ENCODE peak calls at places on chromosomes 11 and 22, in eight cellular contexts. E is CD4-positive, CD25-positive, alpha-beta regulatory T cell; N is tibial artery; Y is naive thymus-derived CD4-positive, alpha-beta T cell; B is sigmoid colon; K is keratinocyte; I is NT2/D1; S is fibroblast of lung. T is an unnamed sample.

GRCh38 chr22:30424471-30425326 is 869 bp upstream of the MTFP1 start:
- DNase-seq in E (no peak), N (no peak), Y (no peak), B (no peak), K (no peak), I (no peak), S (no peak), T (no peak)

GRCh38 chr11:76653674-76654309 is 16.8 kb downstream of the LRRC32 start:
- DNase-seq in E (no peak), N (peak; percentile 89), Y (no peak), B (peak; percentile 84), K (no peak), I (no peak), S (peak; percentile 71), T (no peak)

GRCh38 chr11:105181100-105181499 is 41.5 kb upstream of the CARD18 start:
- DNase-seq in E (no peak), N (no peak), Y (no peak), B (no peak), K (no peak), I (no peak), S (peak; percentile 78), T (no peak)

GRCh38 chr11:75029836-75030631 is 41.3 kb downstream of the NEU3 start:
- DNase-seq in E (no peak), N (no peak), Y (no peak), B (no peak), K (no peak), I (no peak), S (no peak), T (no peak)

GRCh38 chr22:41822289-41823057 is 10.4 kb upstream of the SREBF2 start:
- DNase-seq in E (peak; percentile 32), N (no peak), Y (peak; percentile 56), B (no peak), K (peak; percentile 75), I (no peak), S (peak; percentile 81), T (no peak)

GRCh38 chr22:28155808-28156207 is 236.8 kb upstream of the PITPNB start:
- DNase-seq in E (no peak), N (no peak), Y (no peak), B (no peak), K (no peak), I (no peak), S (no peak), T (no peak)

GRCh38 chr11:31995525-31996123 is 95.2 kb upstream of the RCN1 start:
- DNase-seq in E (no peak), N (no peak), Y (peak; percentile 2), B (no peak), K (no peak), I (no peak), S (peak; percentile 4), T (no peak)

GRCh38 chr11:78417175-78417887 is at the start of gene GAB2:
- DNase-seq in E (peak; percentile 22), N (peak; percentile 75), Y (peak; percentile 33), B (no peak), K (no peak), I (no peak), S (no peak), T (no peak)

GRCh38 chr11:130908770-130909625 is 7.3 kb downstream of the SNX19 start:
- DNase-seq in E (no peak), N (no peak), Y (no peak), B (no peak), K (no peak), I (no peak), S (peak; percentile 92), T (no peak)

GRCh38 chr11:112128483-112129121 is 35.3 kb downstream of the IL18 start:
- DNase-seq in E (no peak), N (no peak), Y (no peak), B (peak; percentile 68), K (peak; percentile 38), I (no peak), S (peak; percentile 80), T (peak; percentile 42)

GRCh38 chr11:64356498-64357411 is 2.2 kb upstream of the RPS6KA4 start:
- DNase-seq in E (no peak), N (no peak), Y (no peak), B (no peak), K (no peak), I (peak; percentile 81), S (peak; percentile 22), T (peak; percentile 76)

GRCh38 chr11:68074584-68075352 is 35.9 kb downstream of the TCIRG1 start:
- DNase-seq in E (no peak), N (no peak), Y (no peak), B (no peak), K (no peak), I (no peak), S (no peak), T (no peak)

GRCh38 chr11:115311949-115312348 is 192.3 kb downstream of the CADM1 start:
- DNase-seq in E (no peak), N (no peak), Y (no peak), B (no peak), K (no peak), I (no peak), S (no peak), T (no peak)

GRCh38 chr22:46149493-46149997 is 781 bp upstream of the PPARA start:
- DNase-seq in E (peak; percentile 53), N (peak; percentile 89), Y (peak; percentile 45), B (peak; percentile 84), K (no peak), I (no peak), S (no peak), T (peak; percentile 47)

GRCh38 chr22:32531955-32532818 is 57.6 kb downstream of the FBXO7 start:
- DNase-seq in E (no peak), N (peak; percentile 89), Y (no peak), B (peak; percentile 94), K (peak; percentile 35), I (no peak), S (peak; percentile 95), T (peak; percentile 90)

GRCh38 chr22:43230983-43231723 is 44.2 kb upstream of the TTLL12 start:
- DNase-seq in E (peak; percentile 38), N (no peak), Y (peak; percentile 59), B (no peak), K (peak; percentile 9), I (peak; percentile 55), S (peak; percentile 9), T (peak; percentile 84)

GRCh38 chr11:36177837-36178236 is 111.4 kb downstream of the COMMD9 start:
- DNase-seq in E (no peak), N (no peak), Y (no peak), B (no peak), K (no peak), I (no peak), S (peak; percentile 49), T (no peak)

GRCh38 chr11:28476053-28476452 is 367.9 kb downstream of the METTL15 start:
- DNase-seq in E (no peak), N (no peak), Y (no peak), B (no peak), K (no peak), I (no peak), S (no peak), T (no peak)

GRCh38 chr11:133038850-133039249 is 493.5 kb downstream of the OPCML start:
- DNase-seq in E (no peak), N (no peak), Y (no peak), B (no peak), K (no peak), I (no peak), S (no peak), T (no peak)

GRCh38 chr22:32631507-32632245 is 157.1 kb downstream of the FBXO7 start:
- DNase-seq in E (no peak), N (no peak), Y (no peak), B (no peak), K (no peak), I (no peak), S (no peak), T (no peak)

GRCh38 chr11:16527525-16528246 is 171.3 kb upstream of the SOX6 start:
- DNase-seq in E (no peak), N (no peak), Y (no peak), B (no peak), K (no peak), I (no peak), S (no peak), T (no peak)

GRCh38 chr11:57354699-57355098 is 16.5 kb downstream of the P2RX3 start:
- DNase-seq in E (no peak), N (no peak), Y (no peak), B (no peak), K (no peak), I (no peak), S (no peak), T (no peak)

GRCh38 chr11:129167315-129167714 is 24.8 kb downstream of the ARHGAP32 start:
- DNase-seq in E (no peak), N (no peak), Y (no peak), B (no peak), K (no peak), I (no peak), S (no peak), T (no peak)

GRCh38 chr22:20785415-20785814 is 11.5 kb downstream of the SERPIND1 start:
- DNase-seq in E (no peak), N (no peak), Y (no peak), B (no peak), K (no peak), I (no peak), S (no peak), T (no peak)

GRCh38 chr11:134674974-134675373 is 262.9 kb upstream of the B3GAT1 start:
- DNase-seq in E (no peak), N (no peak), Y (no peak), B (no peak), K (no peak), I (no peak), S (no peak), T (no peak)
- H3K9me3 ChIP-seq in E (no peaks in the 10 kb centered on the region), N (no peaks in the 10 kb centered on the region), Y (no peaks in the 10 kb centered on the region), B (no peaks in the 10 kb centered on the region), K (peaks cover 4% of the 10 kb centered on the region), I (no peaks in the 10 kb centered on the region), S (no peaks in the 10 kb centered on the region), T (no peaks in the 10 kb centered on the region)

GRCh38 chr11:58837707-58838388 is 6.7 kb downstream of the GLYATL2 start:
- DNase-seq in E (no peak), N (no peak), Y (no peak), B (no peak), K (no peak), I (no peak), S (no peak), T (no peak)
- H3K9me3 ChIP-seq in E (no peaks in the 10 kb centered on the region), N (no peaks in the 10 kb centered on the region), Y (no peaks in the 10 kb centered on the region), B (no peaks in the 10 kb centered on the region), K (no peaks in the 10 kb centered on the region), I (no peaks in the 10 kb centered on the region), S (no peaks in the 10 kb centered on the region), T (no peaks in the 10 kb centered on the region)

GRCh38 chr22:47388778-47389177 is 626.3 kb downstream of the TBC1D22A start:
- DNase-seq in E (no peak), N (no peak), Y (no peak), B (peak; percentile 48), K (no peak), I (no peak), S (no peak), T (no peak)
- H3K9me3 ChIP-seq in E (no peaks in the 10 kb centered on the region), N (no peaks in the 10 kb centered on the region), Y (no peaks in the 10 kb centered on the region), B (no peaks in the 10 kb centered on the region), K (peaks cover 6% of the 10 kb centered on the region), I (no peaks in the 10 kb centered on the region), S (no peaks in the 10 kb centered on the region), T (no peaks in the 10 kb centered on the region)

GRCh38 chr11:44434191-44434590 is 124.3 kb upstream of the ALX4 start:
- DNase-seq in E (no peak), N (no peak), Y (no peak), B (no peak), K (no peak), I (no peak), S (no peak), T (no peak)

DNA sequence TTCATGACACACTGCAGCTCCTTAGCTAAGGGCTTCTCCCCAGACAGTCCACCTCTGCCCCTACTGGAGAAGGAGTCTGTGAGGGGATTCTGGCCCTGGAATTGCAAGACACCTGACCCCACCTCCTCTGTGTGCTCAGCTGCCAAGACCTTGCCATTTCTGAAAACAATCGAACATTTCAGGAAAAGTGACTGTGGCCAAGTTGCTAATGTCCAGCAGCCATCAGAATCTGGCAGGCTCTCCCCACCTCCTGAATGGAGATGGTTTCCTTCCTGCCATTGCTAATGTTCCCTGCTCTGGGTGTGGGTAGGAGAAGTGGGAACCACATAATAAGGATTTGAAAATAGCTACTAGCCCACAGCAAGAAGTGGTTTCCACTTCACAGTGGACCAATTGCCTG is 127.2 kb upstream of the ALX4 start:
- DNase-seq in E (no peak), N (no peak), Y (no peak), B (no peak), K (no peak), I (no peak), S (no peak), T (no peak)
- H3K9me3 ChIP-seq in E (no peaks in the 10 kb centered on the region), N (no peaks in the 10 kb centered on the region), Y (no peaks in the 10 kb centered on the region), B (no peaks in the 10 kb centered on the region), K (no peaks in the 10 kb centered on the region), I (no peaks in the 10 kb centered on the region), S (no peaks in the 10 kb centered on the region), T (peaks cover 2% of the 10 kb centered on the region)

T was measured in SJCRH30.